ENCODE peak calls at places on chromosomes 4 and X, in eight cellular contexts. One of them, this sample, is unnamed. For H3K9me3, the result is how much of the 10 kb centered on the place peaks cover.

GRCh38 chr4:70709551-70710080 is 12.1 kb upstream of the RUFY3 start:
- DNase-seq in endothelial cell of umbilical vein: no peak
- DNase-seq in breast epithelium: no peak
- DNase-seq in IMR-90: no peak
- DNase-seq in Peyer's patch: no peak
- DNase-seq in tibial nerve: no peak
- DNase-seq in HCT116: no peak
- DNase-seq in HepG2: peak
- DNase-seq in this sample: no peak

GRCh38 chrX:40249582-40249981 is 151.8 kb upstream of the BCOR start:
- DNase-seq in endothelial cell of umbilical vein: no peak
- DNase-seq in breast epithelium: no peak
- DNase-seq in IMR-90: no peak
- DNase-seq in Peyer's patch: no peak
- DNase-seq in tibial nerve: no peak
- DNase-seq in HCT116: no peak
- DNase-seq in HepG2: no peak
- DNase-seq in this sample: no peak

GRCh38 chr4:150038335-150039076 is 39.7 kb upstream of the DCLK2 start:
- DNase-seq in endothelial cell of umbilical vein: no peak
- DNase-seq in breast epithelium: no peak
- DNase-seq in IMR-90: no peak
- DNase-seq in Peyer's patch: no peak
- DNase-seq in tibial nerve: no peak
- DNase-seq in HCT116: no peak
- DNase-seq in HepG2: no peak
- DNase-seq in this sample: no peak

GRCh38 chr4:125187221-125187620 is 127.5 kb upstream of the FAT4 start:
- DNase-seq in endothelial cell of umbilical vein: peak
- DNase-seq in breast epithelium: no peak
- DNase-seq in IMR-90: peak
- DNase-seq in Peyer's patch: no peak
- DNase-seq in tibial nerve: no peak
- DNase-seq in HCT116: no peak
- DNase-seq in HepG2: no peak
- DNase-seq in this sample: no peak

GRCh38 chrX:109274806-109275205 is 207.1 kb downstream of the GUCY2F start:
- DNase-seq in endothelial cell of umbilical vein: no peak
- DNase-seq in breast epithelium: no peak
- DNase-seq in IMR-90: no peak
- DNase-seq in Peyer's patch: no peak
- DNase-seq in tibial nerve: no peak
- DNase-seq in HCT116: no peak
- DNase-seq in HepG2: no peak
- DNase-seq in this sample: no peak

GRCh38 chrX:368811-369562 is 17.7 kb downstream of the PPP2R3B start:
- DNase-seq in endothelial cell of umbilical vein: no peak
- DNase-seq in breast epithelium: no peak
- DNase-seq in IMR-90: peak
- DNase-seq in Peyer's patch: no peak
- DNase-seq in tibial nerve: no peak
- DNase-seq in HCT116: no peak
- DNase-seq in HepG2: no peak
- DNase-seq in this sample: no peak

GRCh38 chr4:109302366-109303140 is at the start of gene COL25A1:
- DNase-seq in endothelial cell of umbilical vein: peak
- DNase-seq in breast epithelium: no peak
- DNase-seq in IMR-90: peak
- DNase-seq in Peyer's patch: no peak
- DNase-seq in tibial nerve: peak
- DNase-seq in HCT116: no peak
- DNase-seq in HepG2: no peak
- DNase-seq in this sample: no peak

GRCh38 chr4:65668201-65669007 is 1.9 kb downstream of the EPHA5 start:
- DNase-seq in endothelial cell of umbilical vein: no peak
- DNase-seq in breast epithelium: no peak
- DNase-seq in IMR-90: no peak
- DNase-seq in Peyer's patch: no peak
- DNase-seq in tibial nerve: peak
- DNase-seq in HCT116: no peak
- DNase-seq in HepG2: no peak
- DNase-seq in this sample: no peak

GRCh38 chr4:75542824-75543223 is 13.0 kb upstream of the ODAPH start:
- DNase-seq in endothelial cell of umbilical vein: no peak
- DNase-seq in breast epithelium: no peak
- DNase-seq in IMR-90: peak
- DNase-seq in Peyer's patch: no peak
- DNase-seq in tibial nerve: no peak
- DNase-seq in HCT116: no peak
- DNase-seq in HepG2: no peak
- DNase-seq in this sample: no peak

GRCh38 chr4:113300384-113301011 is 251.0 kb downstream of the ANK2 start:
- DNase-seq in endothelial cell of umbilical vein: peak
- DNase-seq in breast epithelium: no peak
- DNase-seq in IMR-90: peak
- DNase-seq in Peyer's patch: no peak
- DNase-seq in tibial nerve: peak
- DNase-seq in HCT116: peak
- DNase-seq in HepG2: peak
- DNase-seq in this sample: no peak

GRCh38 chrX:9293051-9293496 is 171.8 kb upstream of the TBL1X start:
- DNase-seq in endothelial cell of umbilical vein: no peak
- DNase-seq in breast epithelium: no peak
- DNase-seq in IMR-90: no peak
- DNase-seq in Peyer's patch: no peak
- DNase-seq in tibial nerve: no peak
- DNase-seq in HCT116: no peak
- DNase-seq in HepG2: no peak
- DNase-seq in this sample: no peak

GRCh38 chrX:138939038-138939437 is 227.5 kb upstream of the FGF13 start:
- DNase-seq in endothelial cell of umbilical vein: no peak
- DNase-seq in breast epithelium: no peak
- DNase-seq in IMR-90: no peak
- DNase-seq in Peyer's patch: no peak
- DNase-seq in tibial nerve: no peak
- DNase-seq in HCT116: no peak
- DNase-seq in HepG2: no peak
- DNase-seq in this sample: no peak

GRCh38 chrX:72255445-72255844 is 16.6 kb upstream of the ERCC6L start:
- DNase-seq in endothelial cell of umbilical vein: no peak
- DNase-seq in breast epithelium: no peak
- DNase-seq in IMR-90: no peak
- DNase-seq in Peyer's patch: no peak
- DNase-seq in tibial nerve: no peak
- DNase-seq in HCT116: no peak
- DNase-seq in HepG2: no peak
- DNase-seq in this sample: no peak

GRCh38 chrX:63918611-63919010 is 133.6 kb upstream of the ARHGEF9 start:
- DNase-seq in endothelial cell of umbilical vein: no peak
- DNase-seq in breast epithelium: no peak
- DNase-seq in IMR-90: no peak
- DNase-seq in Peyer's patch: no peak
- DNase-seq in tibial nerve: no peak
- DNase-seq in HCT116: peak
- DNase-seq in HepG2: no peak
- DNase-seq in this sample: no peak

GRCh38 chr4:104490770-104491395 is 3.8 kb downstream of the CXXC4 start:
- DNase-seq in endothelial cell of umbilical vein: peak
- DNase-seq in breast epithelium: peak
- DNase-seq in IMR-90: peak
- DNase-seq in Peyer's patch: peak
- DNase-seq in tibial nerve: peak
- DNase-seq in HCT116: no peak
- DNase-seq in HepG2: peak
- DNase-seq in this sample: no peak

GRCh38 chrX:39442332-39442731 is 641.1 kb downstream of the MID1IP1 start:
- DNase-seq in endothelial cell of umbilical vein: no peak
- DNase-seq in breast epithelium: no peak
- DNase-seq in IMR-90: no peak
- DNase-seq in Peyer's patch: no peak
- DNase-seq in tibial nerve: no peak
- DNase-seq in HCT116: no peak
- DNase-seq in HepG2: no peak
- DNase-seq in this sample: no peak

GRCh38 chr4:102281171-102281842 is 64.0 kb downstream of the SLC39A8 start:
- DNase-seq in endothelial cell of umbilical vein: no peak
- DNase-seq in breast epithelium: no peak
- DNase-seq in IMR-90: no peak
- DNase-seq in Peyer's patch: no peak
- DNase-seq in tibial nerve: no peak
- DNase-seq in HCT116: no peak
- DNase-seq in HepG2: no peak
- DNase-seq in this sample: no peak

GRCh38 chr4:142818476-142818875 is 27.6 kb downstream of the INPP4B start:
- DNase-seq in endothelial cell of umbilical vein: no peak
- DNase-seq in breast epithelium: no peak
- DNase-seq in IMR-90: no peak
- DNase-seq in Peyer's patch: no peak
- DNase-seq in tibial nerve: no peak
- DNase-seq in HCT116: peak
- DNase-seq in HepG2: no peak
- DNase-seq in this sample: no peak

DNA sequence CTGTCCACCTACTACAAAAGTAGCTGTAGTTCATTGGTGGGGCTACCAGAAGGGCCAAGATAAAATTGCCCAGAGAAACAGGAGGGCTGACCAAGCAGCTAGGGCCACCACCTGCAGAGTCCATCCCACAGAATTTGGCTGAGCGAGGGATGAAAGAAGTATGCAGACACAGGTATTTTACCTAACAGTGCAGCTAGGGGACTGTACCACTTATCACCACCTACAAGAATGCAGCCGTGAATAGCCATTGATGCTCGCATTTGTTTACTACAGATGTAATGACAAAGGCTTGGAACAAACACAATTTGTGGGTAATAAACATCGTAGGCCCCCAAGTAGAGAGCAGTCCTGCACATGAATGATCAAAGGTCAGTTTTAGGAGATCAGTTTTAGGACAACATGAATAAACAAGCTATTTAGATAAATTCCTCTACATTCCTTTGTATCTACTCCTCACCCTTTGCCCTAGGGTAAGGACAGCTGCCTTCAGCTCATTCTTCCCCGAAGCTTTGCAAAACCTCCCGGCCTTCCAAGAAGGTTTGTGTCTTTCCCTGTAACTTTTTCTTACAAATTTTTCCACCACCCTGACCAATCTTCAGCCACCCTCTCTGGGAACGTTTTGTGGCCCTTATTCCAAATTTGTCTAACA is 49.5 kb downstream of the ZNF718 start:
- DNase-seq in endothelial cell of umbilical vein: no peak
- DNase-seq in breast epithelium: no peak
- DNase-seq in IMR-90: no peak
- DNase-seq in Peyer's patch: no peak
- DNase-seq in tibial nerve: no peak
- DNase-seq in HCT116: no peak
- DNase-seq in HepG2: no peak
- DNase-seq in this sample: no peak
- H3K9me3 ChIP-seq in endothelial cell of umbilical vein: under half
- H3K9me3 ChIP-seq in breast epithelium: half or more
- H3K9me3 ChIP-seq in IMR-90: under half
- H3K9me3 ChIP-seq in Peyer's patch: half or more
- H3K9me3 ChIP-seq in tibial nerve: half or more
- H3K9me3 ChIP-seq in HCT116: under half
- H3K9me3 ChIP-seq in HepG2: half or more
- H3K9me3 ChIP-seq in this sample: half or more

DNA sequence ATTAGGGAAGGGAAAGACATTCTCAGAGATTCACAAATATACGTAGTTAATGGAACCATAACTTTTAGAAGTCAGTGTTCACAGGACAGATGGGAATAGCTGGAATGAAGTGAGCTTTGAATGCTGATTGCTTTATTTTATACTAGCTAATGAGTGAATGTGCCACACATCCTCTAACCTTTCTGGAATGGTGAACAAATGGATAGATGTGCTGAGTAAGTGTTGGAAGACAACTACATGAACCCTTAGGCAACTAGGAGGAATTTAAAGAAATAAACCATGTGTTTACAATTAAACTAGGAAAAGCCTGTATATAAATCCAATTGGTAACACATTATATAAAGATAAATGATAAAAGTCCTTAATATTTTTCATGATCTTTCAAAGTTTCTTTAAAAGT is 91.6 kb upstream of the LIMCH1 start:
- DNase-seq in endothelial cell of umbilical vein: no peak
- DNase-seq in breast epithelium: no peak
- DNase-seq in IMR-90: no peak
- DNase-seq in Peyer's patch: no peak
- DNase-seq in tibial nerve: no peak
- DNase-seq in HCT116: no peak
- DNase-seq in HepG2: no peak
- DNase-seq in this sample: no peak
- TF ChIP-seq POLR2A in endothelial cell of umbilical vein: no peak
- TF ChIP-seq POLR2A in breast epithelium: no peak
- TF ChIP-seq POLR2A in IMR-90: no peak
- TF ChIP-seq POLR2A in Peyer's patch: no peak
- TF ChIP-seq POLR2A in tibial nerve: no peak
- TF ChIP-seq POLR2A in HCT116: no peak
- TF ChIP-seq POLR2A in HepG2: no peak
- TF ChIP-seq POLR2A in this sample: no peak

GRCh38 chrX:136203438-136203837 is 47.8 kb downstream of the MAP7D3 start:
- DNase-seq in endothelial cell of umbilical vein: no peak
- DNase-seq in breast epithelium: no peak
- DNase-seq in IMR-90: no peak
- DNase-seq in Peyer's patch: no peak
- DNase-seq in tibial nerve: no peak
- DNase-seq in HCT116: no peak
- DNase-seq in HepG2: no peak
- DNase-seq in this sample: no peak
- H3K9me3 ChIP-seq in endothelial cell of umbilical vein: under half
- H3K9me3 ChIP-seq in breast epithelium: under half
- H3K9me3 ChIP-seq in IMR-90: under half
- H3K9me3 ChIP-seq in Peyer's patch: under half
- H3K9me3 ChIP-seq in tibial nerve: under half
- H3K9me3 ChIP-seq in HCT116: under half
- H3K9me3 ChIP-seq in HepG2: under half
- H3K9me3 ChIP-seq in this sample: under half

GRCh38 chr4:185204238-185204910 is 574 bp upstream of the CFAP97 start:
- DNase-seq in endothelial cell of umbilical vein: peak
- DNase-seq in breast epithelium: no peak
- DNase-seq in IMR-90: peak
- DNase-seq in Peyer's patch: no peak
- DNase-seq in tibial nerve: no peak
- DNase-seq in HCT116: no peak
- DNase-seq in HepG2: no peak
- DNase-seq in this sample: no peak

GRCh38 chr4:185203380-185204237 is at the start of gene CFAP97:
- DNase-seq in endothelial cell of umbilical vein: peak
- DNase-seq in breast epithelium: peak
- DNase-seq in IMR-90: peak
- DNase-seq in Peyer's patch: peak
- DNase-seq in tibial nerve: peak
- DNase-seq in HCT116: peak
- DNase-seq in HepG2: peak
- DNase-seq in this sample: peak

GRCh38 chr4:185202984-185203379 is 818 bp downstream of the CFAP97 start:
- DNase-seq in endothelial cell of umbilical vein: no peak
- DNase-seq in breast epithelium: no peak
- DNase-seq in IMR-90: no peak
- DNase-seq in Peyer's patch: peak
- DNase-seq in tibial nerve: no peak
- DNase-seq in HCT116: no peak
- DNase-seq in HepG2: no peak
- DNase-seq in this sample: no peak

GRCh38 chr4:185205697-185206342 is 2.0 kb upstream of the CFAP97 start:
- DNase-seq in endothelial cell of umbilical vein: peak
- DNase-seq in breast epithelium: no peak
- DNase-seq in IMR-90: no peak
- DNase-seq in Peyer's patch: no peak
- DNase-seq in tibial nerve: no peak
- DNase-seq in HCT116: no peak
- DNase-seq in HepG2: no peak
- DNase-seq in this sample: no peak

GRCh38 chr4:185201983-185202962 is 1.5 kb downstream of the CFAP97 start:
- DNase-seq in endothelial cell of umbilical vein: peak
- DNase-seq in breast epithelium: no peak
- DNase-seq in IMR-90: peak
- DNase-seq in Peyer's patch: peak
- DNase-seq in tibial nerve: no peak
- DNase-seq in HCT116: no peak
- DNase-seq in HepG2: peak
- DNase-seq in this sample: no peak
- TF ChIP-seq POLR2A in endothelial cell of umbilical vein: no peak
- TF ChIP-seq POLR2A in breast epithelium: no peak
- TF ChIP-seq POLR2A in IMR-90: no peak
- TF ChIP-seq POLR2A in Peyer's patch: no peak
- TF ChIP-seq POLR2A in tibial nerve: no peak
- TF ChIP-seq POLR2A in HCT116: no peak
- TF ChIP-seq POLR2A in HepG2: peak
- TF ChIP-seq POLR2A in this sample: no peak

This sample was measured in esophagus squamous epithelium.